ENCODE peak calls at places on chromosomes 7 and 10, in five cellular contexts. B, S, K, H and Y are unnamed samples.

GRCh38 chr10:38008006-38008405 is 2.5 kb upstream of the ZNF33A start:
- DNase-seq in S (no peak), H (no peak), K (no peak), B (no peak), Y (no peak)

GRCh38 chr7:45106820-45107219 is 4.7 kb downstream of the TBRG4 start:
- DNase-seq in S (no peak), H (no peak), B (no peak), K (no peak), Y (no peak)

GRCh38 chr10:90960355-90960814 is 39.5 kb upstream of the ANKRD1 start:
- DNase-seq in H (no peak), B (no peak), S (no peak), K (peak; percentile 89), Y (peak; percentile 24)

GRCh38 chr7:28018020-28018419 is 162.6 kb downstream of the JAZF1 start:
- DNase-seq in S (no peak), B (no peak), K (no peak), H (no peak), Y (no peak)

GRCh38 chr10:59635502-59636290 is 74.0 kb downstream of the SLC16A9 start:
- DNase-seq in K (no peak), H (no peak), S (no peak), B (no peak), Y (no peak)

GRCh38 chr7:105822806-105823205 is 53.6 kb downstream of the ATXN7L1 start:
- DNase-seq in S (no peak), K (no peak), H (no peak), B (no peak), Y (no peak)

GRCh38 chr10:76230866-76231257 is 799.4 kb downstream of the LRMDA start:
- DNase-seq in B (no peak), H (no peak), S (no peak), K (no peak), Y (no peak)

GRCh38 chr7:29866490-29866930 is 60.2 kb downstream of the WIPF3 start:
- DNase-seq in S (no peak), H (no peak), K (peak; percentile 27), B (no peak), Y (no peak)

GRCh38 chr10:33238643-33239042 is 95.8 kb downstream of the NRP1 start:
- DNase-seq in B (no peak), K (peak; percentile 66), S (no peak), H (no peak), Y (no peak)

GRCh38 chr7:88116395-88116794 is 103.4 kb downstream of the SRI start:
- DNase-seq in S (no peak), H (no peak), K (no peak), B (no peak), Y (no peak)

GRCh38 chr10:44567471-44567870 is 182.6 kb upstream of the CXCL12 start:
- DNase-seq in B (no peak), S (no peak), K (peak; percentile 69), H (no peak), Y (no peak)

GRCh38 chr7:75038508-75038907 is 35.1 kb downstream of the RCC1L start:
- DNase-seq in K (no peak), S (no peak), H (peak; percentile 9), B (no peak), Y (no peak)

GRCh38 chr7:26156454-26157365 is 4.7 kb downstream of the NFE2L3 start:
- DNase-seq in H (peak; percentile 47), S (no peak), K (peak; percentile 89), B (peak; percentile 58), Y (peak; percentile 43)

GRCh38 chr10:95767884-95768556 is 12.1 kb downstream of the ENTPD1 start:
- DNase-seq in H (peak; percentile 44), S (no peak), B (peak; percentile 65), K (peak; percentile 82), Y (no peak)

GRCh38 chr7:54331311-54331710 is 210.9 kb upstream of the VSTM2A start:
- DNase-seq in K (no peak), H (no peak), S (no peak), B (no peak), Y (no peak)

GRCh38 chr10:34200355-34200901 is 614.7 kb downstream of the PARD3 start:
- DNase-seq in S (no peak), B (no peak), K (peak; percentile 47), H (no peak), Y (no peak)

GRCh38 chr7:151542606-151543130 is 23.0 kb upstream of the RHEB start:
- DNase-seq in K (no peak), B (no peak), H (no peak), S (no peak), Y (no peak)

GRCh38 chr10:14604181-14605142 is 170.2 kb downstream of the FAM107B start:
- DNase-seq in K (peak; percentile 77), B (peak; percentile 62), H (peak; percentile 88), S (peak; percentile 39), Y (peak; percentile 84)

GRCh38 chr7:50603288-50603687 is 38.1 kb upstream of the DDC start:
- DNase-seq in B (no peak), K (no peak), H (no peak), S (no peak), Y (no peak)

GRCh38 chr10:83769421-83769820 is 369.9 kb upstream of the GHITM start:
- DNase-seq in H (no peak), B (no peak), S (no peak), K (no peak), Y (no peak)

GRCh38 chr10:92712016-92712889 is 22.5 kb downstream of the HHEX start:
- DNase-seq in H (peak; percentile 30), S (no peak), B (peak; percentile 70), K (no peak), Y (no peak)

GRCh38 chr10:23370106-23370505 is 25.5 kb upstream of the C10orf67 start:
- DNase-seq in S (no peak), K (no peak), B (no peak), H (no peak), Y (no peak)

GRCh38 chr10:128660726-128661125 is 534.5 kb upstream of the MKI67 start:
- DNase-seq in S (no peak), H (no peak), B (no peak), K (no peak), Y (no peak)

DNA sequence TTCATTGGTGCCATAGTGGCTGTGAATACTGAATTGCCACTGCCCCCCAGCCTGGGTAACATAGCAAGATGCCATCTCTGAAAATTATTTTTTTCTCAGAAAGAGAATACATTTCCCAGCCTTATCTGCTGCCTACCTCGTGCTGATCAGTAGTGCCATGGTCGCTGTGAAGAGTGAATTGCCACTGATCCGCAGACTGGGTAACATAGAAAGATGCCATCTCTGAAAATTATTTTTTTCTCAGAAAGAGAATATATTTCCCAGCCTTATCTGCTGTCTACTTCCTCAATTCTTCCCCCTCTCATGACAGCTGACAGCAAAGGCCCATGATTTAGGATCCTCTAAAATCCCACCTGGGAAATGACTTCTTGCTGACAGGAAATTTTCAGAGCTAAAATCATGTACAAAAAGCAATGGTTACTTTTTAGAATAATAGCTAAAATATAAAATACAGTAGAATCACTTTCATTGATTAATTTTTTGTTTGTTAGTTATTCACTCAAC is 92.5 kb upstream of the AHR start:
- DNase-seq in H (no peak), B (no peak), K (no peak), S (no peak), Y (no peak)
- TF ChIP-seq CTCF in H (no peak), B (no peak), K (no peak), S (no peak), Y (no peak)

GRCh38 chr7:157136372-157136771 is 2.4 kb upstream of the UBE3C start:
- DNase-seq in K (peak; percentile 72), S (no peak), B (no peak), H (peak; percentile 34), Y (no peak)
- TF ChIP-seq CTCF in K (peak; percentile 43), S (no peak), B (no peak), H (peak; percentile 56), Y (no peak)

GRCh38 chr7:98265841-98266271 is 13.8 kb upstream of the TECPR1 start:
- DNase-seq in S (no peak), K (no peak), B (no peak), H (no peak), Y (no peak)

GRCh38 chr7:98267305-98267704 is 14.2 kb upstream of the BRI3 start:
- DNase-seq in B (no peak), H (no peak), S (no peak), K (no peak), Y (no peak)

GRCh38 chr7:98266840-98267239 is 14.6 kb upstream of the BRI3 start:
- DNase-seq in H (peak; percentile 25), K (peak; percentile 31), B (no peak), S (no peak), Y (no peak)
- TF ChIP-seq CTCF in H (peak; percentile 63), K (peak; percentile 51), B (peak; percentile 37), S (no peak), Y (no peak)

GRCh38 chr10:18402766-18403346 is 248.5 kb downstream of the NSUN6 start:
- DNase-seq in B (no peak), K (no peak), H (no peak), S (no peak), Y (no peak)

GRCh38 chr10:18401416-18402195 is 249.8 kb downstream of the NSUN6 start:
- DNase-seq in S (no peak), H (no peak), K (no peak), B (no peak), Y (no peak)

GRCh38 chr10:18404530-18404929 is 246.9 kb downstream of the NSUN6 start:
- DNase-seq in H (no peak), K (no peak), S (no peak), B (no peak), Y (no peak)

GRCh38 chr10:18409599-18410397 is 241.6 kb downstream of the NSUN6 start:
- DNase-seq in H (no peak), S (no peak), K (no peak), B (no peak), Y (no peak)

DNA sequence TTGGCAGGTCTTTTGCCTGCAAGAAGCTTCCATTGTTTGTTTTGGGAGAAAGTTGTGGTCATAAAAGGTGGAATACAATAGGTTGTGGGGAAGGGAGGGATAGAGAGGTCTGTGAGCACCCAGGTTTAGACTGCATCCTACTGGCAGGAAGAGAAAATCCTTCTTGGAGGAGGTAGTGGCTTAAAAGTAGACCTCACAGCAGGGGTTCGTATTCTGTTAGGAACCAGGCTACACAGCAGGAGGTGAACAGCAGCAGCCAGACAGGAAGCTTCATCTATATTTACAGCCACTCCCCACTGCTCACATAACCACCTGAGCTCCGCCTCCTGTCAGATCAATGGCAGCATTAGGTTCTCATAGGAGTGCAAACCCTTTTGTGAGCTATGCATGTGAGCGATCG is 245.3 kb downstream of the NSUN6 start:
- DNase-seq in B (no peak), H (no peak), K (no peak), S (no peak), Y (no peak)
- TF ChIP-seq CTCF in B (no peak), H (no peak), K (no peak), S (no peak), Y (no peak)

GRCh38 chr10:119219747-119220320 is 12.5 kb downstream of the GRK5 start:
- DNase-seq in S (no peak), H (no peak), K (no peak), B (no peak), Y (no peak)

GRCh38 chr10:119221666-119222065 is 14.3 kb downstream of the GRK5 start:
- DNase-seq in S (no peak), K (peak; percentile 48), H (no peak), B (no peak), Y (no peak)

GRCh38 chr10:119222966-119223386 is 15.6 kb downstream of the GRK5 start:
- DNase-seq in H (no peak), B (no peak), S (no peak), K (no peak), Y (no peak)

GRCh38 chr10:119222531-119222930 is 15.2 kb downstream of the GRK5 start:
- DNase-seq in B (no peak), K (no peak), S (no peak), H (no peak), Y (no peak)

GRCh38 chr10:119221201-119221600 is 13.8 kb downstream of the GRK5 start:
- DNase-seq in H (no peak), S (no peak), B (no peak), K (peak; percentile 92), Y (no peak)
- TF ChIP-seq CTCF in H (no peak), S (no peak), B (no peak), K (no peak), Y (no peak)